ENCODE peak calls at places on chromosomes 6 and 20, in five cellular contexts. F is colonic mucosa; S is IMR-90; I is left lung; W is naive thymus-derived CD4-positive, alpha-beta T cell. K is an unnamed sample.

GRCh38 chr20:33211817-33212424 is 5.2 kb upstream of the BPIFA3 start:
- DNase-seq in I (no peak), F (peak), W (peak), S (peak), K (peak)

GRCh38 chr6:34439442-34439841 is 13.6 kb upstream of the RPS10 start:
- DNase-seq in F (no peak), I (no peak), W (no peak), S (no peak), K (no peak)

GRCh38 chr6:159988983-159989454 is 20.1 kb downstream of the IGF2R start:
- DNase-seq in W (no peak), S (no peak), I (no peak), F (no peak), K (no peak)

GRCh38 chr6:32883789-32884188 is 29.8 kb downstream of the PSMB9 start:
- DNase-seq in F (no peak), W (no peak), I (no peak), S (peak), K (no peak)

GRCh38 chr6:107670792-107671199 is 153.3 kb downstream of the SCML4 start:
- DNase-seq in S (peak), F (peak), W (no peak), I (no peak), K (no peak)

GRCh38 chr6:42744351-42744890 is 1.5 kb downstream of the TBCC start:
- DNase-seq in F (no peak), I (no peak), W (no peak), S (no peak), K (no peak)

GRCh38 chr6:28995093-28995650 is 9.9 kb downstream of the ZNF311 start:
- DNase-seq in I (no peak), W (no peak), S (peak), F (no peak), K (no peak)

GRCh38 chr6:148811472-148811871 is 64.6 kb downstream of the UST start:
- DNase-seq in S (no peak), F (no peak), I (no peak), W (no peak), K (no peak)

GRCh38 chr6:11921017-11921438 is 91.1 kb upstream of the HIVEP1 start:
- DNase-seq in I (no peak), S (peak), W (no peak), F (peak), K (no peak)

GRCh38 chr20:13877789-13878188 is 93.0 kb downstream of the NDUFAF5 start:
- DNase-seq in F (no peak), S (no peak), W (no peak), I (no peak), K (no peak)

GRCh38 chr20:7980332-7981046 is 39.1 kb downstream of the TMX4 start:
- DNase-seq in W (no peak), S (peak), I (no peak), F (no peak), K (peak)

GRCh38 chr6:56370127-56370540 is 122.8 kb upstream of the COL21A1 start:
- DNase-seq in W (no peak), F (peak), I (no peak), S (no peak), K (peak)

GRCh38 chr6:140380371-140381218 is 1006.1 kb upstream of the CITED2 start:
- DNase-seq in S (peak), W (no peak), F (no peak), I (no peak), K (no peak)

GRCh38 chr20:11686900-11687543 is 230.7 kb upstream of the BTBD3 start:
- DNase-seq in W (no peak), I (peak), S (peak), F (peak), K (no peak)

GRCh38 chr6:31558631-31559500 is 11.5 kb downstream of the NFKBIL1 start:
- DNase-seq in I (peak), F (no peak), W (peak), S (no peak), K (no peak)

GRCh38 chr6:111806561-111807497 is 66.4 kb downstream of the FYN start:
- DNase-seq in W (no peak), I (no peak), S (no peak), F (no peak), K (no peak)

GRCh38 chr20:50366270-50367103 is 143.7 kb upstream of the PTPN1 start:
- DNase-seq in W (peak), F (peak), I (no peak), S (peak), K (no peak)

DNA sequence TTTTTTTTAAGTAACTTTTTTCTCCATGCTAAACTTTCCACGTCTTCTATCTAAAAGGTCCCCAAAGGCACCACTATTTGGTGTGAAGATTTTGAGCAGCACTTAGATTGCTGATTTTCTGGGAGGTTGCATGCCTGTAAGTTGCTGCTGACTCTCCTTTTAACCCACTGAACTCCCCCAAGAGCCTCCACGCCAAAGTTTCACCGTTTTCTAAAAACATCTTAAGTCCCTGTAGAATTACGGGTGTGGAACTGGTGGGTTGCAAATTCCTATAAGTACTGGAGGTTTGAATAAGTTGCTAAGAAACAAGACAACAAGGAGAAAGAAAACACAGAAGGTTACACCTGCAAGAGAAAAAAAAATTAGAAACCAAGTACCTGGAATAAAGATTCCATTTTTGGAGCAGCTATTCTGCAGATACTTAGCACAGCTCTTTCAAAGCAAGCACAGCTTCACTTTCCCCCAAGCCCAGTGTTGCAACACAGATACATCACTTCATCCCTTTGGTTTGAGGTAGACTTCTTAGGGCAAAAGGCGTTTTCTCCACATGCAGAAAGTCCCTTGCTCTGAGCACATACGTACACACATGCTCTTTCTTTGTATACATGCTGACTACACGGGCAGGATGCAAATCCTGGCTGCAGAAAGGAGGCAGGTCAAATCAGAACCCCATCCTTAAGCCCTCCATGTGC is 5.0 kb downstream of the JAG1 start:
- DNase-seq in F (no peak), S (no peak), I (no peak), W (no peak), K (no peak)
- H3K27ac ChIP-seq in F (no peak), S (no peak), I (no peak), W (no peak), K (no peak)

DNA sequence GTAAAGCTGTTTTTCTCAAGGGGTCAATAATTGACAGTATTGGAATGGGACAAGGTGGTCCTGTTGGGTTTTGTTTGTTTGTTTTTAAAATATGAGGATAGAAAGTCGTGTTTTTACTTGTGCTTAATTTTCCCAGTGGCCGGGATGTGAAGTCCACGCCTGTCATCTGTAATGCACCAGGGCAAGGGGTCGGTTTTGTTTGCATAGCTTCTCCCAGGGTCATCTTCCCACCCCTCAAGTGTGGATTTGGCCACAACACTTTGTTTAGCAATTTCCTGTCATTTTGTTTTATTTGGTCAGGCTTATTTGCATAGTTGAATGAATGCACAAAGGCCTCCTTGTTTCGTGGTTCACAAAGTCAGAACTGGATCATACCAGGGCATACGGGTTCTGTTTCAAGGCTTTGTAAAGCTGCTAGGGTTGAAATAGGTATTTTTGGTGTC is 29.8 kb downstream of the SYNJ2 start:
- DNase-seq in W (no peak), I (no peak), S (peak), F (no peak), K (no peak)
- H3K27ac ChIP-seq in W (no peak), I (no peak), S (peak), F (no peak), K (peak)

GRCh38 chr6:2850480-2851150 is 9.0 kb upstream of the SERPINB1 start:
- DNase-seq in F (peak), W (no peak), I (no peak), S (peak), K (no peak)
- H3K27ac ChIP-seq in F (no peak), W (peak), I (no peak), S (peak), K (peak)

DNA sequence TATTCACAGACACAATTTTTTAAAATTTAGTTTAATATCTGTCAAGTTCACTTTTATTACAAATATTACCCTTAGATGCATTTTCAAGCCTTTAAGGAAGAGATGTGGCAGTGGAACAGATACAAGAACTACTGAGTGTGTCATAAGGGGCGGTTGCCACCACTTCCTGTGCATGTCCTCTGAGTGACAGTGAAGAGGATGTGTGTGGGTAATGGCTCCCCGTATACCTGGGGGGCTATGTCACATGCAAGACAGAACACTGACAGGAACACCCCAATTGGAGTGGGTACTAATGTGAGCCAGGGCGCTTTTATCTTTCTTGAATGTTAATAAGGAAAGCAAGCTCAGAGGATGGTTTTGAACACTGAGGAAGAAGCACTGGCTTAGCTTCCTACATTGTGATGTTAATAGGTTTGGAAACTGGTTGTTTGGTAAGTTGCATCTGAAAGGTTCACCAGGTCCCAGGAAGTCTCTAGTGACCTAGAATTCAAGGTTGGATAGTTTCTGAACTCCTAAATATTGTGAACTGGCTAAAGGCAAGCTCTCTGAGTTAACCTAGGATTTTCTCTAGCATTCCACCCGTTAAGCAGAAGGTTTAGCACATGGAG is 83.4 kb upstream of the ASF1A start:
- DNase-seq in F (no peak), W (peak), S (no peak), I (no peak), K (no peak)
- H3K27ac ChIP-seq in F (no peak), W (peak), S (no peak), I (no peak), K (no peak)

GRCh38 chr20:51594999-51595532 is 52.5 kb upstream of the NFATC2 start:
- DNase-seq in I (peak), W (peak), S (peak), F (peak), K (peak)

GRCh38 chr20:51592564-51592963 is 50.0 kb upstream of the NFATC2 start:
- DNase-seq in F (no peak), W (no peak), S (no peak), I (no peak), K (no peak)

GRCh38 chr20:51595744-51596143 is 53.2 kb upstream of the NFATC2 start:
- DNase-seq in S (no peak), W (no peak), F (no peak), I (no peak), K (no peak)

GRCh38 chr20:51593584-51593983 is 51.1 kb upstream of the NFATC2 start:
- DNase-seq in S (no peak), I (no peak), W (no peak), F (no peak), K (no peak)

GRCh38 chr20:51594206-51594998 is 51.9 kb upstream of the NFATC2 start:
- DNase-seq in S (no peak), W (no peak), F (no peak), I (no peak), K (no peak)
- H3K27ac ChIP-seq in S (no peak), W (no peak), F (no peak), I (no peak), K (peak)

GRCh38 chr6:37019065-37019450 is 13.6 kb downstream of the FGD2 start:
- DNase-seq in I (peak), W (no peak), F (no peak), S (no peak), K (no peak)
- H3K27ac ChIP-seq in I (no peak), W (peak), F (no peak), S (no peak), K (peak)

DNA sequence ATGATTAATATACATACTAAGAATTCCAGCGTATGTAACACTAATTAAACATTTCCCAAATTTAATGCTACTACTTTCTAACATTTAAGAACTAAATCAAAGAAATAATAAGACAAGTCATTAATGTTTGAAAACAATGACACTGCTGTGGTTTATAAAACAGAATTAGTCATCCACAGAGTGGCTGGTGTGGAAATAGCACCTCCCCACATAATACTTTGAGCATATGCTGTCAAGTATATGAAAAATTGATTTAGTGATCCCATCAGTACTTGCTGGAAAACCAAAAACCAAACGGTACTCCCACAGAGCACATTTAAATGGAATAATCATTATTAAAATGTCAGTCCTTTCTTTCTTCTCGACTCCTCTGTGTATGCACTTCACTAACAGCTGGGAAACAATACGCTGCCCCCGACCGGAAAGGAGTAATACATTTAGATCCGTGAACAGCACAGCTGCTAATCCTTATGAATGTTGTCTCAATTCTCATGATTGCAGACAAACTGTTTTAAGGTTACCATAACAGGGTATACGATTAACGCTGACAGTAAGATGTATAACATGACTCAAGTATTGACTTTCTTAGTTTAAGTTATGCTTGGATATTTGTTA is 78.4 kb downstream of the PREP start:
- DNase-seq in S (no peak), W (no peak), I (no peak), F (no peak), K (no peak)
- H3K27ac ChIP-seq in S (no peak), W (no peak), I (no peak), F (no peak), K (no peak)

DNA sequence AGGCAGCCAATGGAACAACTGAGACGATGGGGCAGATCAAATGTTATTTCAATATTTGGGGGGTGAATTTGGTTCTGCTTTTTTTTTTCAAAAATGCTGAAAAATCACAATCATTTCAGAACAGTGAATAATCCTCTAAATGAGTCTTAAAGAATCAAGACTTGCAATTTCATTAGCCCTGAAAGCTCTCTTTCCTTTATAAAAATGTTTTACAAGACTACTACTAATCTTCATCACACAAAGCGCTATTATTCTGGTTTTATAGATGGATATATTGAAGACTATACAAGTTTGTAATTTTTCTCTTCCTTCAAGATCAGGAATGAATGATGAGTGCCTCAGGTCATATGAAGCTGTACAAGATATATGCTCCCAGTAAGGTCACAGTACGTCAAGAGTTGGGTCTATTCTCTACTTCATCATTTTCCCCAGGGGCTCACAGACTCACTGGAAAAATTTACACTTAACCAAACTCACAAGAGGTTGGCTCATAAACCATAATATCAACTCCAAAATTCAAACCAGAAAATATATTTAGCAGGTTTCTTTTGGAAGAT is 19.5 kb downstream of the RNF24 start:
- DNase-seq in S (no peak), I (no peak), W (no peak), F (no peak), K (no peak)
- H3K27ac ChIP-seq in S (no peak), I (no peak), W (no peak), F (no peak), K (no peak)

GRCh38 chr6:37671061-37671460 is 26.6 kb downstream of the MDGA1 start:
- DNase-seq in W (no peak), F (no peak), S (no peak), I (no peak), K (no peak)
- H3K27ac ChIP-seq in W (no peak), F (no peak), S (no peak), I (no peak), K (no peak)

GRCh38 chr6:22112490-22112889 is 184.3 kb downstream of the PRL start:
- DNase-seq in W (no peak), S (peak), I (no peak), F (no peak), K (no peak)
- H3K27ac ChIP-seq in W (no peak), S (peak), I (peak), F (no peak), K (no peak)

K was measured in Panc1.